ENCODE peak calls at places on chromosomes 2 and 18, in four cellular contexts. E is activated B cell treated with CpG ODN at 0.5 μM for 24 hours, M is DND-41, D is AG09319. R is an unnamed sample.

GRCh38 chr2:114814355-114814754 is 371.9 kb downstream of the DPP10 start:
- DNase-seq in E (no peak), M (no peak), D (no peak), R (no peak)

GRCh38 chr2:96878796-96879544 is 9.1 kb upstream of the SEMA4C start:
- DNase-seq in E (no peak), M (no peak), D (no peak), R (no peak)

GRCh38 chr2:219362524-219363164 is 25.1 kb downstream of the DNPEP start:
- DNase-seq in E (no peak), M (no peak), D (peak), R (no peak)

GRCh38 chr18:54932472-54932871 is 26.8 kb downstream of the CCDC68 start:
- DNase-seq in E (no peak), M (no peak), D (no peak), R (no peak)

GRCh38 chr18:28961669-28962228 is 784.8 kb upstream of the CDH2 start:
- DNase-seq in E (no peak), M (peak), D (no peak), R (no peak)

GRCh38 chr2:107669335-107669734 is 157.4 kb upstream of the RGPD4 start:
- DNase-seq in E (no peak), M (no peak), D (no peak), R (no peak)

GRCh38 chr18:49521251-49521650 is 34.2 kb upstream of the C18orf32 start:
- DNase-seq in E (no peak), M (no peak), D (no peak), R (no peak)

GRCh38 chr18:50826027-50826426 is 6.2 kb upstream of the MRO start:
- DNase-seq in E (no peak), M (no peak), D (no peak), R (no peak)

GRCh38 chr2:71892132-71892730 is 255.4 kb downstream of the CYP26B1 start:
- DNase-seq in E (no peak), M (no peak), D (no peak), R (no peak)

GRCh38 chr2:171225302-171225980 is 64.7 kb upstream of the TLK1 start:
- DNase-seq in E (no peak), M (no peak), D (peak), R (no peak)

GRCh38 chr18:44679912-44680270 is 797 bp upstream of the SETBP1 start:
- DNase-seq in E (peak), M (peak), D (no peak), R (peak)

GRCh38 chr2:45391866-45392265 is 219.2 kb downstream of the SRBD1 start:
- DNase-seq in E (no peak), M (no peak), D (no peak), R (no peak)

GRCh38 chr2:28293416-28293815 is 99.2 kb upstream of the FOSL2 start:
- DNase-seq in E (no peak), M (no peak), D (no peak), R (no peak)

GRCh38 chr2:101473911-101474751 is 781 bp downstream of the RFX8 start:
- DNase-seq in E (peak), M (peak), D (no peak), R (no peak)

GRCh38 chr2:202102425-202103005 is 29.5 kb downstream of the KIAA2012 start:
- DNase-seq in E (no peak), M (no peak), D (no peak), R (no peak)

GRCh38 chr2:236257575-236257974 is 6.6 kb downstream of the ASB18 start:
- DNase-seq in E (no peak), M (no peak), D (no peak), R (no peak)

GRCh38 chr2:57906152-57906732 is 140.4 kb upstream of the VRK2 start:
- DNase-seq in E (no peak), M (no peak), D (peak), R (no peak)
- TF ChIP-seq CTCF in E (peak), M (peak), D (peak), R (no peak)

GRCh38 chr2:238160206-238161129 is 1.7 kb downstream of the ERFE start:
- DNase-seq in E (no peak), M (peak), D (no peak), R (no peak)
- TF ChIP-seq CTCF in E (no peak), M (peak), D (peak), R (peak)

DNA sequence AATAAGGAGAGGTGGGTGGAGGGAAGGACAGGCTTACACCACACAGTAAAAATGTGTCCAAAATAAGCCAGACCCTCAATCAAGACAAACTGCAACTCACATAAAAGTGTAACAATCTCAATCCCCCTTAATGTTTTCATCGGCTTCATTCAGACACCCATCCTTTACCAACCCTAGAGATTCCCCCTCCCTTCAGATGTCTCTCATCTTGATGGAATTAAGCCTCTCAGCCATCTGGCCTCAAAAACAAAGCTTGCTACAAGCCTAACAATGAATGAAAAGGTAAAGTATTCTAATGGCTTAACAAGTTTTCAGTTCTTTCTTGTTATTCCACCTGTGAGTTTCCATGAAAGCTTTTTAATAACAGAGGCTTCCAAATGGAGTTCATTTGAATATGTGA is 5.2 kb downstream of the RTTN start:
- DNase-seq in E (no peak), M (no peak), D (no peak), R (no peak)
- TF ChIP-seq CTCF in E (no peak), M (no peak), D (no peak), R (no peak)

GRCh38 chr2:168470880-168471475 is 14.9 kb downstream of the CERS6 start:
- DNase-seq in E (no peak), M (no peak), D (no peak), R (no peak)

GRCh38 chr2:168467729-168468128 is 11.7 kb downstream of the CERS6 start:
- DNase-seq in E (no peak), M (no peak), D (no peak), R (no peak)

GRCh38 chr2:168470188-168470879 is 14.3 kb downstream of the CERS6 start:
- DNase-seq in E (no peak), M (no peak), D (no peak), R (no peak)

GRCh38 chr2:168468354-168468753 is 12.3 kb downstream of the CERS6 start:
- DNase-seq in E (no peak), M (no peak), D (no peak), R (no peak)

GRCh38 chr2:168469281-168469988 is 13.4 kb downstream of the CERS6 start:
- DNase-seq in E (no peak), M (no peak), D (no peak), R (no peak)
- TF ChIP-seq CTCF in E (no peak), M (no peak), D (no peak), R (no peak)

GRCh38 chr2:43238813-43239212 is 12.4 kb upstream of the ZFP36L2 start:
- DNase-seq in E (no peak), M (no peak), D (no peak), R (no peak)
- TF ChIP-seq CTCF in E (no peak), M (no peak), D (no peak), R (no peak)

DNA sequence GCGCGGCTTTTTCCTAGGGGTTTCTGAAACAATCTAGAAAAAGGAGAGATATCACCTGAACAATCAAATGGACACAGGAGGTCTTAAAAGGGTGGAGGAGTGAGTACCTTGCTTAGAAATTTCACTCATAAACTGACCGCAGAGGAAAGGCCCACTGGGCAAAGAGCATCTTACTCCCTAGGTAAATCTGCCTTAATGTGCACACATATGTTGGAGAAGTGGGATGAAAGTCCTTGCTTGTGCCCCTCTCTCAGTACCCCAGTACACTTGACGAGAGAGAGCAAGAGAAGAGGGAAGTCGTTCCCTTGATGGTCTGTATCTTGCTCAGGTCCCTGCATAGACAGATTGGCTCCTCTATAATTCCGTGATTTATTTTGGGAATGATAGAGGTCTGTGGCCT is 6.7 kb downstream of the TBR1 start:
- DNase-seq in E (no peak), M (no peak), D (no peak), R (no peak)
- TF ChIP-seq CTCF in E (no peak), M (no peak), D (no peak), R (no peak)

GRCh38 chr2:75896779-75897366 is 186.2 kb upstream of the GCFC2 start:
- DNase-seq in E (no peak), M (peak), D (no peak), R (no peak)
- TF ChIP-seq CTCF in E (no peak), M (peak), D (no peak), R (no peak)